ENCODE peak calls at places on chromosomes 11 and 22, in five cellular contexts. One of them, this sample, is unnamed.

GRCh38 chr22:45105281-45105700 is 58.4 kb upstream of the NUP50 start:
- DNase-seq in AG10803: peak
- DNase-seq in caudate nucleus: no peak
- DNase-seq in NCI-H82: no peak
- DNase-seq in COR-L47: peak
- DNase-seq in this sample: no peak

GRCh38 chr11:60914620-60915249 is 777 bp downstream of the TMEM109 start:
- DNase-seq in AG10803: peak
- DNase-seq in caudate nucleus: no peak
- DNase-seq in NCI-H82: peak
- DNase-seq in COR-L47: no peak
- DNase-seq in this sample: no peak

GRCh38 chr11:74085542-74085892 is 76.6 kb upstream of the UCP3 start:
- DNase-seq in AG10803: no peak
- DNase-seq in caudate nucleus: no peak
- DNase-seq in NCI-H82: no peak
- DNase-seq in COR-L47: no peak
- DNase-seq in this sample: no peak

GRCh38 chr11:114180301-114181055 is 115.7 kb upstream of the NNMT start:
- DNase-seq in AG10803: no peak
- DNase-seq in caudate nucleus: no peak
- DNase-seq in NCI-H82: peak
- DNase-seq in COR-L47: peak
- DNase-seq in this sample: no peak

GRCh38 chr11:68418671-68419070 is 41.9 kb upstream of the PPP6R3 start:
- DNase-seq in AG10803: no peak
- DNase-seq in caudate nucleus: no peak
- DNase-seq in NCI-H82: no peak
- DNase-seq in COR-L47: peak
- DNase-seq in this sample: no peak

GRCh38 chr11:41308286-41308685 is 151.2 kb downstream of the LRRC4C start:
- DNase-seq in AG10803: no peak
- DNase-seq in caudate nucleus: no peak
- DNase-seq in NCI-H82: no peak
- DNase-seq in COR-L47: no peak
- DNase-seq in this sample: no peak

GRCh38 chr11:112297248-112297866 is 36.7 kb upstream of the PLET1 start:
- DNase-seq in AG10803: no peak
- DNase-seq in caudate nucleus: no peak
- DNase-seq in NCI-H82: no peak
- DNase-seq in COR-L47: no peak
- DNase-seq in this sample: no peak

GRCh38 chr11:50412832-50413231 is 380.2 kb downstream of the OR4C45 start:
- DNase-seq in AG10803: no peak
- DNase-seq in caudate nucleus: no peak
- DNase-seq in NCI-H82: no peak
- DNase-seq in COR-L47: no peak
- DNase-seq in this sample: no peak

GRCh38 chr11:73591050-73591449 is 6.9 kb downstream of the FAM168A start:
- DNase-seq in AG10803: no peak
- DNase-seq in caudate nucleus: no peak
- DNase-seq in NCI-H82: no peak
- DNase-seq in COR-L47: no peak
- DNase-seq in this sample: no peak

GRCh38 chr11:69799582-69799981 is 19.6 kb downstream of the FGF3 start:
- DNase-seq in AG10803: no peak
- DNase-seq in caudate nucleus: no peak
- DNase-seq in NCI-H82: peak
- DNase-seq in COR-L47: no peak
- DNase-seq in this sample: no peak

GRCh38 chr11:125132071-125132470 is 20.6 kb upstream of the TMEM218 start:
- DNase-seq in AG10803: no peak
- DNase-seq in caudate nucleus: no peak
- DNase-seq in NCI-H82: no peak
- DNase-seq in COR-L47: no peak
- DNase-seq in this sample: no peak

GRCh38 chr11:78145511-78146030 is 6.1 kb upstream of the ALG8 start:
- DNase-seq in AG10803: no peak
- DNase-seq in caudate nucleus: no peak
- DNase-seq in NCI-H82: no peak
- DNase-seq in COR-L47: no peak
- DNase-seq in this sample: no peak

GRCh38 chr11:82854242-82854641 is 46.0 kb downstream of the PRCP start:
- DNase-seq in AG10803: peak
- DNase-seq in caudate nucleus: no peak
- DNase-seq in NCI-H82: no peak
- DNase-seq in COR-L47: no peak
- DNase-seq in this sample: no peak

GRCh38 chr22:38177926-38178604 is 3.6 kb downstream of the PLA2G6 start:
- DNase-seq in AG10803: peak
- DNase-seq in caudate nucleus: no peak
- DNase-seq in NCI-H82: peak
- DNase-seq in COR-L47: no peak
- DNase-seq in this sample: no peak

GRCh38 chr22:49963647-49964026 is 3.1 kb downstream of the PIM3 start:
- DNase-seq in AG10803: no peak
- DNase-seq in caudate nucleus: no peak
- DNase-seq in NCI-H82: no peak
- DNase-seq in COR-L47: peak
- DNase-seq in this sample: no peak

GRCh38 chr22:38706101-38706884 is 549 bp downstream of the GTPBP1 start:
- DNase-seq in AG10803: peak
- DNase-seq in caudate nucleus: no peak
- DNase-seq in NCI-H82: peak
- DNase-seq in COR-L47: no peak
- DNase-seq in this sample: no peak

GRCh38 chr11:47646019-47646418 is 3.7 kb upstream of the MTCH2 start:
- DNase-seq in AG10803: no peak
- DNase-seq in caudate nucleus: no peak
- DNase-seq in NCI-H82: no peak
- DNase-seq in COR-L47: no peak
- DNase-seq in this sample: no peak

GRCh38 chr11:74123008-74123448 is 47.8 kb downstream of the C2CD3 start:
- DNase-seq in AG10803: no peak
- DNase-seq in caudate nucleus: no peak
- DNase-seq in NCI-H82: no peak
- DNase-seq in COR-L47: no peak
- DNase-seq in this sample: no peak

GRCh38 chr11:110366234-110366633 is 63.5 kb upstream of the FDX1 start:
- DNase-seq in AG10803: peak
- DNase-seq in caudate nucleus: no peak
- DNase-seq in NCI-H82: no peak
- DNase-seq in COR-L47: peak
- DNase-seq in this sample: no peak

GRCh38 chr22:49026476-49027121 is 801.1 kb downstream of the BRD1 start:
- DNase-seq in AG10803: no peak
- DNase-seq in caudate nucleus: peak
- DNase-seq in NCI-H82: no peak
- DNase-seq in COR-L47: no peak
- DNase-seq in this sample: peak

GRCh38 chr11:126147268-126148111 is 64.0 kb downstream of the RPUSD4 start:
- DNase-seq in AG10803: no peak
- DNase-seq in caudate nucleus: no peak
- DNase-seq in NCI-H82: no peak
- DNase-seq in COR-L47: no peak
- DNase-seq in this sample: no peak

GRCh38 chr11:59224419-59224928 is 11.7 kb upstream of the MPEG1 start:
- DNase-seq in AG10803: peak
- DNase-seq in caudate nucleus: no peak
- DNase-seq in NCI-H82: no peak
- DNase-seq in COR-L47: no peak
- DNase-seq in this sample: no peak

GRCh38 chr11:113871331-113871730 is 4.0 kb downstream of the USP28 start:
- DNase-seq in AG10803: no peak
- DNase-seq in caudate nucleus: no peak
- DNase-seq in NCI-H82: no peak
- DNase-seq in COR-L47: no peak
- DNase-seq in this sample: no peak